ENCODE peak calls at places on chromosomes 4 and X, in ten cellular contexts. One of them, this sample, is unnamed.

GRCh38 chrX:123254457-123254856 is 70.4 kb downstream of the GRIA3 start:
- DNase-seq in fibroblast of villous mesenchyme: no peak
- DNase-seq in tibial nerve: no peak
- DNase-seq in Peyer's patch: no peak
- DNase-seq in bronchial epithelial cell: no peak
- DNase-seq in IMR-90: no peak
- DNase-seq in AG04450: no peak
- DNase-seq in prostate gland: no peak
- DNase-seq in HL-60: no peak
- DNase-seq in cardiac fibroblast: no peak
- DNase-seq in this sample: no peak

GRCh38 chrX:46994096-46994495 is 81.9 kb downstream of the JADE3 start:
- DNase-seq in fibroblast of villous mesenchyme: peak; percentile 1
- DNase-seq in tibial nerve: no peak
- DNase-seq in Peyer's patch: no peak
- DNase-seq in bronchial epithelial cell: no peak
- DNase-seq in IMR-90: peak; percentile 0
- DNase-seq in AG04450: no peak
- DNase-seq in prostate gland: no peak
- DNase-seq in HL-60: no peak
- DNase-seq in cardiac fibroblast: peak; percentile 3
- DNase-seq in this sample: peak; percentile 3

GRCh38 chrX:81241753-81242152 is 39.9 kb downstream of the SH3BGRL start:
- DNase-seq in fibroblast of villous mesenchyme: no peak
- DNase-seq in tibial nerve: no peak
- DNase-seq in Peyer's patch: no peak
- DNase-seq in bronchial epithelial cell: peak; percentile 69
- DNase-seq in IMR-90: no peak
- DNase-seq in AG04450: no peak
- DNase-seq in prostate gland: no peak
- DNase-seq in HL-60: no peak
- DNase-seq in cardiac fibroblast: no peak
- DNase-seq in this sample: no peak

GRCh38 chrX:149910178-149910695 is 19.1 kb upstream of the HSFX4 start:
- DNase-seq in fibroblast of villous mesenchyme: no peak
- DNase-seq in tibial nerve: no peak
- DNase-seq in Peyer's patch: no peak
- DNase-seq in bronchial epithelial cell: no peak
- DNase-seq in IMR-90: no peak
- DNase-seq in AG04450: no peak
- DNase-seq in prostate gland: no peak
- DNase-seq in HL-60: no peak
- DNase-seq in cardiac fibroblast: no peak
- DNase-seq in this sample: no peak

GRCh38 chr4:150248181-150248580 is 169.9 kb downstream of the DCLK2 start:
- DNase-seq in fibroblast of villous mesenchyme: no peak
- DNase-seq in tibial nerve: no peak
- DNase-seq in Peyer's patch: no peak
- DNase-seq in bronchial epithelial cell: peak; percentile 24
- DNase-seq in IMR-90: peak; percentile 40
- DNase-seq in AG04450: no peak
- DNase-seq in prostate gland: no peak
- DNase-seq in HL-60: no peak
- DNase-seq in cardiac fibroblast: no peak
- DNase-seq in this sample: no peak

GRCh38 chr4:152072001-152072485 is 311.2 kb upstream of the GATB start:
- DNase-seq in fibroblast of villous mesenchyme: no peak
- DNase-seq in tibial nerve: no peak
- DNase-seq in Peyer's patch: no peak
- DNase-seq in bronchial epithelial cell: no peak
- DNase-seq in IMR-90: peak; percentile 14
- DNase-seq in AG04450: no peak
- DNase-seq in prostate gland: no peak
- DNase-seq in HL-60: no peak
- DNase-seq in cardiac fibroblast: no peak
- DNase-seq in this sample: no peak

GRCh38 chr4:133641191-133641590 is 492.1 kb downstream of the PCDH10 start:
- DNase-seq in fibroblast of villous mesenchyme: peak; percentile 8
- DNase-seq in tibial nerve: no peak
- DNase-seq in Peyer's patch: no peak
- DNase-seq in bronchial epithelial cell: no peak
- DNase-seq in IMR-90: no peak
- DNase-seq in AG04450: no peak
- DNase-seq in prostate gland: no peak
- DNase-seq in HL-60: no peak
- DNase-seq in cardiac fibroblast: no peak
- DNase-seq in this sample: no peak

GRCh38 chr4:184028571-184028996 is 123.5 kb downstream of the STOX2 start:
- DNase-seq in fibroblast of villous mesenchyme: no peak
- DNase-seq in tibial nerve: no peak
- DNase-seq in Peyer's patch: no peak
- DNase-seq in bronchial epithelial cell: no peak
- DNase-seq in IMR-90: no peak
- DNase-seq in AG04450: no peak
- DNase-seq in prostate gland: no peak
- DNase-seq in HL-60: peak; percentile 74
- DNase-seq in cardiac fibroblast: no peak
- DNase-seq in this sample: no peak

GRCh38 chr4:54566608-54567007 is 91.1 kb upstream of the KIT start:
- DNase-seq in fibroblast of villous mesenchyme: no peak
- DNase-seq in tibial nerve: no peak
- DNase-seq in Peyer's patch: no peak
- DNase-seq in bronchial epithelial cell: no peak
- DNase-seq in IMR-90: no peak
- DNase-seq in AG04450: no peak
- DNase-seq in prostate gland: no peak
- DNase-seq in HL-60: no peak
- DNase-seq in cardiac fibroblast: no peak
- DNase-seq in this sample: no peak
- H3K4me3 ChIP-seq in fibroblast of villous mesenchyme: no peak overlapping the region
- H3K4me3 ChIP-seq in tibial nerve: no peak overlapping the region
- H3K4me3 ChIP-seq in Peyer's patch: peak overlapping the region; percentile 8
- H3K4me3 ChIP-seq in bronchial epithelial cell: no peak overlapping the region
- H3K4me3 ChIP-seq in IMR-90: no peak overlapping the region
- H3K4me3 ChIP-seq in AG04450: no peak overlapping the region
- H3K4me3 ChIP-seq in prostate gland: no peak overlapping the region
- H3K4me3 ChIP-seq in HL-60: no peak overlapping the region
- H3K4me3 ChIP-seq in cardiac fibroblast: no peak overlapping the region
- H3K4me3 ChIP-seq in this sample: no peak overlapping the region

DNA sequence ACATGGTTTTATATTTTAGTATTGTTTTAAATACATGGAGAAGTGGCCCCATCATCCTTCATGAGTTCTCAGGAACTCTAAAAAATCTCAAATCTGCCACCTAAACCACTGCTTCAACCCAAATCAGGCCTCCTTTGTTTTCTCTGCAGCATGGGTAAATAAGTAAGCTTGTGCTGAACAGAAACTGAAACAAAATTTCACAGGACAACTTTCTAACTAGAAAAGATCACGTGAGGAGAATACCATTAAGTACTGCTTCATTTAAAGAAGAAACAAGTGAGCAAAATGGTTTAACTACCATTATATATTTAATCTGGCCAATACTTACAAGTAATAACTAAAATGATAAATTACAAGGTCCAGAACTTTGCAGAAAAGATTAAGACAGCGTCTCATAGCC is 2.5 kb downstream of the ARAP2 start:
- DNase-seq in fibroblast of villous mesenchyme: peak; percentile 17
- DNase-seq in tibial nerve: no peak
- DNase-seq in Peyer's patch: no peak
- DNase-seq in bronchial epithelial cell: peak; percentile 18
- DNase-seq in IMR-90: no peak
- DNase-seq in AG04450: no peak
- DNase-seq in prostate gland: no peak
- DNase-seq in HL-60: no peak
- DNase-seq in cardiac fibroblast: no peak
- DNase-seq in this sample: no peak
- H3K4me3 ChIP-seq in fibroblast of villous mesenchyme: peak overlapping the region; percentile 2
- H3K4me3 ChIP-seq in tibial nerve: peak overlapping the region; percentile 5
- H3K4me3 ChIP-seq in Peyer's patch: peak overlapping the region; percentile 95
- H3K4me3 ChIP-seq in bronchial epithelial cell: peak overlapping the region; percentile 71
- H3K4me3 ChIP-seq in IMR-90: no peak overlapping the region
- H3K4me3 ChIP-seq in AG04450: no peak overlapping the region
- H3K4me3 ChIP-seq in prostate gland: no peak overlapping the region
- H3K4me3 ChIP-seq in HL-60: no peak overlapping the region
- H3K4me3 ChIP-seq in cardiac fibroblast: no peak overlapping the region
- H3K4me3 ChIP-seq in this sample: no peak overlapping the region

DNA sequence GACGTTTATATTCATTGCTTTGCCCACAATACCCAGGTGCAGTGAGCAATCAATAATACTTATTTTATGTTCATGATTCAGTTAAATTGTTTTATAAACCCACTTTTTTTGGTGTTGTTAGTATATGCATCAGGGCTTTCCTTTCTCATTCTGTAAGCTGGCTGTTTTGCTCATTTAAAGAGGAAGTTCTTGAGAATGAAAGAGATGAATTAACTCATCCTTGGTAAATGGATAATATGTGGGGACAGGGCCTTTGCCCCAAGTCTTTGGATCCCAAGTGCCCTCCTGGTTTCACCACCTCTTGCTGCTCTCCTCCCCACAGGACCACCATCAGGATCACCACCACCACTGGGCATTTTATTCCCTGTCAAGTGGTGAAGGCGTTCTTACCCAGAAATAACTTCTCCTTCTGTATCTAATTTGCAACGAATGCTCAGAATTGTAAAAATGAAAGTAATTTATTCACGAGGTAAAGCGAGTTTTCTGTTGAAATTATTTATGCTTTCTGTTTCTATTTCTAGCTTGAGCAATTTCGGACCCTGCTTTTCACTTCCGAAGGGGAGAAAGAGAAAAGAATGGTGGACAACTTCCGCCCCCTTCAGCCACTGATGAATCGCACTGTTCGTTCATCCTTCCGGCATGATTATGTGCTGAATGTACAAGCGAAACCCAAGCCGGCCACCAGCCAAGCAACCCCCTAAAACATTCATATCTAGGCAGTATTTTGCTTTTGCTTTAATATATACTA is 8.1 kb upstream of the ZRSR2 start:
- DNase-seq in fibroblast of villous mesenchyme: no peak
- DNase-seq in tibial nerve: no peak
- DNase-seq in Peyer's patch: peak; percentile 50
- DNase-seq in bronchial epithelial cell: no peak
- DNase-seq in IMR-90: no peak
- DNase-seq in AG04450: no peak
- DNase-seq in prostate gland: no peak
- DNase-seq in HL-60: no peak
- DNase-seq in cardiac fibroblast: no peak
- DNase-seq in this sample: no peak
- H3K4me3 ChIP-seq in fibroblast of villous mesenchyme: no peak overlapping the region
- H3K4me3 ChIP-seq in tibial nerve: no peak overlapping the region
- H3K4me3 ChIP-seq in Peyer's patch: peak overlapping the region; percentile 22
- H3K4me3 ChIP-seq in bronchial epithelial cell: no peak overlapping the region
- H3K4me3 ChIP-seq in IMR-90: no peak overlapping the region
- H3K4me3 ChIP-seq in AG04450: no peak overlapping the region
- H3K4me3 ChIP-seq in prostate gland: no peak overlapping the region
- H3K4me3 ChIP-seq in HL-60: no peak overlapping the region
- H3K4me3 ChIP-seq in cardiac fibroblast: no peak overlapping the region
- H3K4me3 ChIP-seq in this sample: no peak overlapping the region

GRCh38 chrX:140090800-140091275 is 125.5 kb upstream of the CXorf66 start:
- DNase-seq in fibroblast of villous mesenchyme: no peak
- DNase-seq in tibial nerve: no peak
- DNase-seq in Peyer's patch: no peak
- DNase-seq in bronchial epithelial cell: no peak
- DNase-seq in IMR-90: no peak
- DNase-seq in AG04450: no peak
- DNase-seq in prostate gland: no peak
- DNase-seq in HL-60: no peak
- DNase-seq in cardiac fibroblast: no peak
- DNase-seq in this sample: no peak
- H3K4me3 ChIP-seq in fibroblast of villous mesenchyme: peak overlapping the region; percentile 21
- H3K4me3 ChIP-seq in tibial nerve: peak overlapping the region; percentile 22
- H3K4me3 ChIP-seq in Peyer's patch: peak overlapping the region; percentile 38
- H3K4me3 ChIP-seq in bronchial epithelial cell: no peak overlapping the region
- H3K4me3 ChIP-seq in IMR-90: peak overlapping the region; percentile 23
- H3K4me3 ChIP-seq in AG04450: peak overlapping the region; percentile 35
- H3K4me3 ChIP-seq in prostate gland: peak overlapping the region; percentile 24
- H3K4me3 ChIP-seq in HL-60: peak overlapping the region; percentile 39
- H3K4me3 ChIP-seq in cardiac fibroblast: peak overlapping the region; percentile 33
- H3K4me3 ChIP-seq in this sample: peak overlapping the region; percentile 35

This sample was measured in fibroblast of pulmonary artery.